ENCODE peak calls at places on chromosome 21, in six cellular contexts. One of them, this sample, is unnamed.

GRCh38 chr21:42352433-42353095 is 1.8 kb upstream of the TFF2 start:
- DNase-seq in HAP-1: no peak
- DNase-seq in left lung: no peak
- DNase-seq in HS-5: no peak
- DNase-seq in tibial nerve: no peak
- DNase-seq in PC-3: peak; percentile 51
- DNase-seq in this sample: no peak

GRCh38 chr21:34722684-34723300 is 54.0 kb downstream of the CLIC6 start:
- DNase-seq in HAP-1: no peak
- DNase-seq in left lung: no peak
- DNase-seq in HS-5: no peak
- DNase-seq in tibial nerve: no peak
- DNase-seq in PC-3: peak; percentile 32
- DNase-seq in this sample: no peak

GRCh38 chr21:42056996-42057689 is 14.0 kb upstream of the UMODL1 start:
- DNase-seq in HAP-1: no peak
- DNase-seq in left lung: peak; percentile 82
- DNase-seq in HS-5: no peak
- DNase-seq in tibial nerve: no peak
- DNase-seq in PC-3: peak; percentile 95
- DNase-seq in this sample: no peak

GRCh38 chr21:31675960-31676359 is 16.5 kb downstream of the SOD1 start:
- DNase-seq in HAP-1: no peak
- DNase-seq in left lung: no peak
- DNase-seq in HS-5: no peak
- DNase-seq in tibial nerve: no peak
- DNase-seq in PC-3: no peak
- DNase-seq in this sample: no peak

GRCh38 chr21:8993284-8993942 is 1528.0 kb upstream of the TPTE start:
- DNase-seq in HAP-1: no peak
- DNase-seq in left lung: no peak
- DNase-seq in HS-5: no peak
- DNase-seq in tibial nerve: no peak
- DNase-seq in PC-3: peak; percentile 4
- DNase-seq in this sample: no peak

GRCh38 chr21:20971296-20971921 is 26.8 kb upstream of the NCAM2 start:
- DNase-seq in HAP-1: peak; percentile 54
- DNase-seq in left lung: no peak
- DNase-seq in HS-5: peak; percentile 29
- DNase-seq in tibial nerve: peak; percentile 56
- DNase-seq in PC-3: peak; percentile 62
- DNase-seq in this sample: no peak

GRCh38 chr21:44279621-44280260 is 5.9 kb upstream of the AIRE start:
- DNase-seq in HAP-1: no peak
- DNase-seq in left lung: peak; percentile 38
- DNase-seq in HS-5: no peak
- DNase-seq in tibial nerve: no peak
- DNase-seq in PC-3: no peak
- DNase-seq in this sample: no peak

GRCh38 chr21:17461582-17461981 is 51.3 kb upstream of the CXADR start:
- DNase-seq in HAP-1: no peak
- DNase-seq in left lung: no peak
- DNase-seq in HS-5: no peak
- DNase-seq in tibial nerve: no peak
- DNase-seq in PC-3: peak; percentile 12
- DNase-seq in this sample: no peak

GRCh38 chr21:42031816-42032215 is 21.7 kb upstream of the ZBTB21 start:
- DNase-seq in HAP-1: no peak
- DNase-seq in left lung: no peak
- DNase-seq in HS-5: no peak
- DNase-seq in tibial nerve: no peak
- DNase-seq in PC-3: no peak
- DNase-seq in this sample: no peak

This sample was measured in brain pericyte.